ENCODE peak calls at places on chromosomes 7 and 10, in ten cellular contexts. L is CD4-positive, alpha-beta T cell; I is astrocyte of the spinal cord; O is breast epithelium; Z is foreskin keratinocyte; G is epithelial cell of esophagus; B is DND-41; W is GM12878; A is lung; D is RWPE1. E is an unnamed sample.
A peak's percentile ranks its signal among the peaks of the same experiment; 100 is the strongest.

GRCh38 chr7:65832281-65832680 is 40.6 kb upstream of the VKORC1L1 start:
- DNase-seq in L (no peak), I (peak; percentile 43), O (no peak), Z (no peak), G (peak; percentile 54), B (peak; percentile 54), W (no peak), A (no peak), D (peak; percentile 9), E (peak; percentile 31)

GRCh38 chr10:42768581-42769152 is 13.9 kb upstream of the BMS1 start:
- DNase-seq in L (no peak), I (no peak), O (no peak), Z (no peak), G (no peak), B (no peak), W (no peak), A (no peak), D (no peak), E (no peak)

GRCh38 chr7:158283016-158283974 is 304.3 kb downstream of the PTPRN2 start:
- DNase-seq in L (peak; percentile 14), I (no peak), O (peak; percentile 25), Z (no peak), G (no peak), B (no peak), W (no peak), A (no peak), D (no peak), E (no peak)

GRCh38 chr10:9786101-9786500 is 1231.6 kb upstream of the CELF2 start:
- DNase-seq in L (no peak), I (peak; percentile 60), O (no peak), Z (peak; percentile 91), G (peak; percentile 54), B (no peak), W (no peak), A (no peak), D (peak; percentile 19), E (no peak)

GRCh38 chr7:137399827-137400823 is 56.6 kb upstream of the PTN start:
- DNase-seq in L (no peak), I (peak; percentile 15), O (no peak), Z (peak; percentile 13), G (peak; percentile 82), B (no peak), W (no peak), A (peak; percentile 71), D (no peak), E (no peak)

GRCh38 chr7:131071786-131072504 is 255.7 kb upstream of the MKLN1 start:
- DNase-seq in L (no peak), I (peak; percentile 88), O (no peak), Z (no peak), G (peak; percentile 17), B (no peak), W (no peak), A (peak; percentile 57), D (no peak), E (no peak)

GRCh38 chr7:102214477-102215072 is 72.1 kb upstream of the SH2B2 start:
- DNase-seq in L (no peak), I (no peak), O (no peak), Z (no peak), G (no peak), B (no peak), W (no peak), A (no peak), D (no peak), E (no peak)

GRCh38 chr10:17326377-17326776 is 98.3 kb downstream of the VIM start:
- DNase-seq in L (no peak), I (no peak), O (no peak), Z (no peak), G (no peak), B (no peak), W (no peak), A (no peak), D (no peak), E (no peak)

GRCh38 chr10:15457382-15457781 is 86.3 kb upstream of the FAM171A1 start:
- DNase-seq in L (no peak), I (no peak), O (no peak), Z (no peak), G (no peak), B (no peak), W (no peak), A (no peak), D (no peak), E (no peak)

DNA sequence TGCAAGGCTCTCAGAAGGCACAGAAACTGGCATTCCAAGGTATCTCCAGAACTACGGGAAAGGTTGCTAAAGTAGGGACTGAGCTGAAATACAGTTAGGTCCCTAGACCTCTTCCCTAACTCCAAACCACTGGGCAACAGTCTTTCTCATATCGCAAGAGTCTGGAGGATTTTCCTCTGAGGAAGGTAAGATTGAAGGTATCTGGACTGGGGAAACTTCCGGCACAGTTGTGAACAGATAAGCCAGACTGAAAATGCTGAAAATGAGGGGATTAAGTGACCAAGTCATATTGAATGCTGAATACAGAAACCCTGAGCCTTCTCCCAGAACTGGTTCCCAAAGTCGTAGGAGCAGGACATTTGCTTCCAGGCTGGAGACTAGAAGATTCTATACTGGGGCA is 2.7 kb upstream of the PRRT4 start:
- DNase-seq in L (no peak), I (no peak), O (no peak), Z (no peak), G (no peak), B (no peak), W (no peak), A (no peak), D (no peak), E (no peak)
- TF ChIP-seq CTCF in L (no peak), I (no peak), O (no peak), Z (no peak), G (no peak), B (no peak), W (no peak), A (no peak), D (no peak), E (no peak)

GRCh38 chr7:92156976-92157375 is 22.0 kb downstream of the LRRD1 start:
- DNase-seq in L (no peak), I (no peak), O (no peak), Z (no peak), G (no peak), B (no peak), W (no peak), A (no peak), D (no peak), E (no peak)
- TF ChIP-seq CTCF in L (no peak), I (no peak), O (no peak), Z (no peak), G (no peak), B (no peak), W (no peak), A (no peak), D (no peak), E (no peak)

DNA sequence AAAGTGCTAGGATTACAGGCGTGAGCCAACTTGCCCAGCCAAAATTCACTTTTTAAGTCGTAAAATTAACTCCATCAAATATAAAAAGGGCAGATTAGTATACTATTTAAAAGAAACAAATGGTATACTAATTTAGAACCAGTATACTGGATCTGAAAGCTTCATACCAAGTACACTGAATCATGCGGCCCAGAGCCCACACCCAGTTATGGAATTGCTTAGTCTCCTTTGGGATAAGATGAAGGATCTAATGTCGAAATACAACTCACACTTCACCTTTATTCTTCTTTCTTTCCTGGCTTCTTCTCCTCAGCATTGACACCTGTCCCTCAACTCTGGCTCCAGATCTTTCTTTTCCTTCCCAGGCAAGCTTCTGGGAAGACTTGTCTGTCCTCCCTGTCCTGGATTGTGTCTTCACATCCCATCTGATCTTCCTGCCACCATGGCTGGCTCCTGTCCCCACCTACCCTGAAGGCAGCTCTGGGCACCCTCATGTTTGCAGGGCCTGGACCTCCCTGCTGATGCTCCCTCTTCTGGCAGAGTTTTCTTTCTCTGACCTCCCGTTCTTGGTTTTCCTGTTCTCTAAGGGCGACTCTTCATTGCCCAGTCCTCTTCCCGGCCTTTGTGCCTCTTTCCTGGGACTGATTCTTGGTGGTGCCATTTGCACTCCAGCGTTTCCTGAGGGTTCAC is 57.8 kb upstream of the CTBP2 start:
- DNase-seq in L (no peak), I (no peak), O (no peak), Z (peak; percentile 61), G (peak; percentile 74), B (no peak), W (no peak), A (no peak), D (peak; percentile 88), E (no peak)
- TF ChIP-seq CTCF in L (no peak), I (peak; percentile 3), O (no peak), Z (no peak), G (peak; percentile 5), B (no peak), W (no peak), A (no peak), D (no peak), E (no peak)

DNA sequence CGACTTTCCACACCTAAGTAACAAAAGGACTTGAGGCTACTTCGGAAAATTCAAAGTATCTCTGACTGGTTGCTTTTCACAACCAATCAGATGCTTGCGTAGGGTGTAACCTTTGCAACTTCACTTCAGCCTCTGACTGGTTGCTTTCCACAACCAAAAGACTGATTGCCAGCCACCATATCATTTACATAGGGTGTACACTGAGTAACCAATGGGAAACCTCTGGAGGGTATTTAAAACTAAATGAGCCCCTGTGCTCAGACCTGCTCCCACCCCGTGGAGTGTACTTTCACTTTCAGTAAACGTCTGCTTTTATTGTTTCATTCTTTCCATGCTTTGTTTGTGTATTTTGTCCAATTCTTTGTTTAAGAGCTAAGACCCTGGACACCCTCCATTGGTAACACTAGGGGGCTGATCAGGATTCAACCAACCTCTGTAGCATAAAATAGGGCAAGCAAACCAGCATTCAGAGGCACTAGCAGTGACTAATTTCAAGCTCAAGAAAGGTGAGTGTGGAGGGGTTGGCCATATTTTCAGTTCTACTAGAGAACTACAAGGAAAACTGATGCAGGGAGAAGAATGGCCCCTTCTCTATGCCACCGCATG is 390.8 kb downstream of the POM121L12 start:
- DNase-seq in L (no peak), I (no peak), O (no peak), Z (no peak), G (no peak), B (no peak), W (no peak), A (no peak), D (no peak), E (no peak)
- TF ChIP-seq CTCF in L (no peak), I (no peak), O (no peak), Z (no peak), G (no peak), B (no peak), W (no peak), A (no peak), D (no peak), E (no peak)

GRCh38 chr7:83271212-83272099 is 108.8 kb upstream of the PCLO start:
- DNase-seq in L (no peak), I (peak; percentile 59), O (no peak), Z (peak; percentile 45), G (peak; percentile 62), B (no peak), W (no peak), A (no peak), D (peak; percentile 5), E (no peak)
- TF ChIP-seq CTCF in L (no peak), I (peak; percentile 64), O (no peak), Z (peak; percentile 68), G (peak; percentile 62), B (no peak), W (peak; percentile 35), A (no peak), D (peak; percentile 40), E (peak; percentile 53)

E was measured in progenitor cell of endocrine pancreas.